ENCODE peak calls at places on chromosomes 5 and 9, in nine cellular contexts. One of them, this sample, is unnamed.
A peak's percentile ranks its signal among the peaks of the same experiment; 100 is the strongest.

GRCh38 chr5:32542216-32543059 is 42.9 kb upstream of the SUB1 start:
- DNase-seq in left ventricle myocardium inferior: no peak
- DNase-seq in Peyer's patch: no peak
- DNase-seq in heart right ventricle: no peak
- DNase-seq in GM12865: peak; percentile 95
- DNase-seq in HL-60: peak; percentile 28
- DNase-seq in B cell: no peak
- DNase-seq in HCT116: no peak
- DNase-seq in endothelial cell: no peak
- DNase-seq in this sample: peak; percentile 42

GRCh38 chr5:127608077-127608660 is 40.7 kb upstream of the CTXN3 start:
- DNase-seq in left ventricle myocardium inferior: no peak
- DNase-seq in Peyer's patch: no peak
- DNase-seq in heart right ventricle: no peak
- DNase-seq in endothelial cell: no peak
- DNase-seq in GM12865: no peak
- DNase-seq in HCT116: no peak
- DNase-seq in B cell: no peak
- DNase-seq in HL-60: no peak
- DNase-seq in this sample: no peak

GRCh38 chr9:21813575-21814473 is 11.4 kb downstream of the MTAP start:
- DNase-seq in left ventricle myocardium inferior: peak; percentile 20
- DNase-seq in GM12865: peak; percentile 86
- DNase-seq in heart right ventricle: peak; percentile 81
- DNase-seq in HCT116: peak; percentile 69
- DNase-seq in HL-60: peak; percentile 65
- DNase-seq in endothelial cell: peak; percentile 54
- DNase-seq in B cell: peak; percentile 75
- DNase-seq in Peyer's patch: no peak
- DNase-seq in this sample: peak; percentile 53

GRCh38 chr5:159094745-159095144 is 5.0 kb downstream of the EBF1 start:
- DNase-seq in endothelial cell: peak; percentile 45
- DNase-seq in left ventricle myocardium inferior: peak; percentile 71
- DNase-seq in GM12865: peak; percentile 94
- DNase-seq in heart right ventricle: peak; percentile 83
- DNase-seq in HCT116: peak; percentile 26
- DNase-seq in HL-60: peak; percentile 66
- DNase-seq in B cell: peak; percentile 84
- DNase-seq in Peyer's patch: no peak
- DNase-seq in this sample: peak; percentile 67

GRCh38 chr5:8134609-8135008 is 265.7 kb downstream of the MTRR start:
- DNase-seq in heart right ventricle: no peak
- DNase-seq in B cell: no peak
- DNase-seq in GM12865: no peak
- DNase-seq in HCT116: no peak
- DNase-seq in HL-60: no peak
- DNase-seq in endothelial cell: no peak
- DNase-seq in Peyer's patch: no peak
- DNase-seq in left ventricle myocardium inferior: no peak
- DNase-seq in this sample: no peak

GRCh38 chr9:87834357-87834756 is 48.3 kb upstream of the SPATA31E1 start:
- DNase-seq in heart right ventricle: no peak
- DNase-seq in left ventricle myocardium inferior: no peak
- DNase-seq in B cell: no peak
- DNase-seq in HCT116: peak; percentile 29
- DNase-seq in endothelial cell: peak; percentile 35
- DNase-seq in HL-60: no peak
- DNase-seq in GM12865: no peak
- DNase-seq in Peyer's patch: no peak
- DNase-seq in this sample: no peak

GRCh38 chr9:27340876-27341540 is 44.1 kb upstream of the EQTN start:
- DNase-seq in heart right ventricle: no peak
- DNase-seq in HCT116: no peak
- DNase-seq in GM12865: no peak
- DNase-seq in endothelial cell: no peak
- DNase-seq in HL-60: no peak
- DNase-seq in left ventricle myocardium inferior: no peak
- DNase-seq in Peyer's patch: no peak
- DNase-seq in B cell: no peak
- DNase-seq in this sample: no peak

GRCh38 chr5:142955628-142956027 is 185.5 kb downstream of the ARHGAP26 start:
- DNase-seq in HL-60: no peak
- DNase-seq in GM12865: no peak
- DNase-seq in B cell: no peak
- DNase-seq in heart right ventricle: no peak
- DNase-seq in left ventricle myocardium inferior: no peak
- DNase-seq in endothelial cell: no peak
- DNase-seq in HCT116: no peak
- DNase-seq in Peyer's patch: no peak
- DNase-seq in this sample: no peak

GRCh38 chr9:130128782-130129424 is 43.3 kb upstream of the NCS1 start:
- DNase-seq in B cell: peak; percentile 73
- DNase-seq in Peyer's patch: peak; percentile 43
- DNase-seq in left ventricle myocardium inferior: peak; percentile 42
- DNase-seq in heart right ventricle: peak; percentile 71
- DNase-seq in GM12865: peak; percentile 79
- DNase-seq in HCT116: no peak
- DNase-seq in endothelial cell: no peak
- DNase-seq in HL-60: peak; percentile 90
- DNase-seq in this sample: peak; percentile 75

GRCh38 chr5:173328896-173329369 is 719 bp upstream of the STC2 start:
- DNase-seq in GM12865: peak; percentile 46
- DNase-seq in left ventricle myocardium inferior: no peak
- DNase-seq in HL-60: peak; percentile 15
- DNase-seq in B cell: no peak
- DNase-seq in HCT116: peak; percentile 54
- DNase-seq in heart right ventricle: no peak
- DNase-seq in Peyer's patch: no peak
- DNase-seq in endothelial cell: no peak
- DNase-seq in this sample: peak; percentile 45

GRCh38 chr9:78938821-78939220 is 632.9 kb upstream of the TLE4 start:
- DNase-seq in heart right ventricle: no peak
- DNase-seq in Peyer's patch: no peak
- DNase-seq in endothelial cell: no peak
- DNase-seq in B cell: no peak
- DNase-seq in HL-60: no peak
- DNase-seq in HCT116: no peak
- DNase-seq in GM12865: peak; percentile 1
- DNase-seq in left ventricle myocardium inferior: no peak
- DNase-seq in this sample: no peak

GRCh38 chr9:33709241-33709640 is 86.1 kb upstream of the PRSS3 start:
- DNase-seq in Peyer's patch: no peak
- DNase-seq in GM12865: no peak
- DNase-seq in HCT116: no peak
- DNase-seq in left ventricle myocardium inferior: no peak
- DNase-seq in heart right ventricle: no peak
- DNase-seq in HL-60: no peak
- DNase-seq in endothelial cell: no peak
- DNase-seq in B cell: no peak
- DNase-seq in this sample: no peak

GRCh38 chr5:160556886-160557285 is 135.2 kb downstream of the PTTG1 start:
- DNase-seq in left ventricle myocardium inferior: no peak
- DNase-seq in HCT116: no peak
- DNase-seq in endothelial cell: no peak
- DNase-seq in GM12865: no peak
- DNase-seq in Peyer's patch: no peak
- DNase-seq in B cell: no peak
- DNase-seq in heart right ventricle: no peak
- DNase-seq in HL-60: no peak
- DNase-seq in this sample: no peak

DNA sequence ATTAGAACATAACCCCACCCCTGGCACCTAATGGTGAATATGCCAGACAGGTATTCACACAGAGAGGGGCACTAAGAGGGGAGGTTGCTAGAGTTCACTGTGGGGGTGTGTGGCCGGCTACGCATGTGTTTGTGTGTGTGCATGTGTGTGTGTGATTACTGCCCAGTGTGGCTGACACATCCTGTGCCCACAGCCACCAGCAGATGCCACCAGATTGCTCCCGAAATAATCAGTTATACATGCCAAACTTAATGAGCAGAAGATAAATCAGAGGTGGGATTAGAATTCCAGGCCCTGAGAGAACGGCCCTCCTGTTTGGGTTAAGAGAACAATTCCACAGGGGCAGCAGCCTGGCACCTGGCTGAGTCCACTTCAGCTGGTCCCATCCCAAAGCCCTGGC is 91.8 kb upstream of the TBCA start:
- DNase-seq in B cell: no peak
- DNase-seq in Peyer's patch: no peak
- DNase-seq in GM12865: no peak
- DNase-seq in endothelial cell: no peak
- DNase-seq in left ventricle myocardium inferior: no peak
- DNase-seq in HCT116: no peak
- DNase-seq in heart right ventricle: no peak
- DNase-seq in HL-60: no peak
- DNase-seq in this sample: no peak
- TF ChIP-seq CTCF in B cell: no peak
- TF ChIP-seq CTCF in Peyer's patch: no peak
- TF ChIP-seq CTCF in GM12865: no peak
- TF ChIP-seq CTCF in endothelial cell: no peak
- TF ChIP-seq CTCF in left ventricle myocardium inferior: no peak
- TF ChIP-seq CTCF in HCT116: no peak
- TF ChIP-seq CTCF in heart right ventricle: no peak
- TF ChIP-seq CTCF in HL-60: no peak
- TF ChIP-seq CTCF in this sample: no peak

DNA sequence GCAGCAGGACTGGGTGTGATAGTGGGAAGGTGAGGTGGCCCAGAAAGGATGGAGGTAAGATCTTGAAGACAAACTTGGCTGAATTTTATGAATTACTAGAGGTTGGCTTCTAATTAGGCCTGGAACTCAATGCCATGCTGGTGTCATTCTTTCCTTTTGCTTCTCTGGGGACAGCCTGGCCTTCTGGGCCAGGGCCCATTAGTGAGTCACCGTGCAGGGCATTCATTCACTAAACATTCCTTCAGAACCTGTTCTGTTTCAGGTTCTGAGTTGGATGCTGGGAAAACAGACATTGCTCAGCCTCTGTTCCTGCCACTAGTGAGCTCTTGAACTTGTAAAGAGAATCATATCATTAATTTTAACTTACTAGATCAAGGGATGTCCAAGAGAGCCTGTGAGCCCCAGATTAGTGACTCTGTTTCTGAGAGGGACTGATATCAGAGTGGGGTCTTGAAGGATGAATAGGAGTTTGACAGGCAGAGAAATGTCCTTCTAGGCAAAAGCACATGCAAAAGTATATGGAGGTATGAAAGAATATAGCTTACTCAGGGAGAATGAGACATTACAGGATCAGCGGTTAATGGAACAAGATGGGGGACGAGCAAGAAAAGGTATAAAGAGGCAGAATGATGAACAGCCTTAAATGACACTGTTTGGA is 66.5 kb downstream of the LHX2 start:
- DNase-seq in left ventricle myocardium inferior: no peak
- DNase-seq in GM12865: no peak
- DNase-seq in Peyer's patch: no peak
- DNase-seq in HCT116: peak; percentile 44
- DNase-seq in endothelial cell: no peak
- DNase-seq in HL-60: no peak
- DNase-seq in heart right ventricle: peak; percentile 9
- DNase-seq in B cell: no peak
- DNase-seq in this sample: no peak
- TF ChIP-seq CTCF in left ventricle myocardium inferior: no peak
- TF ChIP-seq CTCF in GM12865: no peak
- TF ChIP-seq CTCF in Peyer's patch: no peak
- TF ChIP-seq CTCF in HCT116: no peak
- TF ChIP-seq CTCF in endothelial cell: no peak
- TF ChIP-seq CTCF in HL-60: no peak
- TF ChIP-seq CTCF in heart right ventricle: no peak
- TF ChIP-seq CTCF in B cell: no peak
- TF ChIP-seq CTCF in this sample: no peak

GRCh38 chr5:59721741-59722140 is 171.8 kb downstream of the PDE4D start:
- DNase-seq in Peyer's patch: no peak
- DNase-seq in GM12865: no peak
- DNase-seq in left ventricle myocardium inferior: no peak
- DNase-seq in HCT116: no peak
- DNase-seq in B cell: no peak
- DNase-seq in endothelial cell: no peak
- DNase-seq in HL-60: no peak
- DNase-seq in heart right ventricle: no peak
- DNase-seq in this sample: no peak

GRCh38 chr5:59728356-59728755 is 165.2 kb downstream of the PDE4D start:
- DNase-seq in HCT116: no peak
- DNase-seq in endothelial cell: no peak
- DNase-seq in HL-60: no peak
- DNase-seq in B cell: no peak
- DNase-seq in heart right ventricle: no peak
- DNase-seq in Peyer's patch: no peak
- DNase-seq in GM12865: no peak
- DNase-seq in left ventricle myocardium inferior: no peak
- DNase-seq in this sample: no peak

GRCh38 chr5:59725393-59725768 is 168.1 kb downstream of the PDE4D start:
- DNase-seq in B cell: no peak
- DNase-seq in HL-60: no peak
- DNase-seq in GM12865: no peak
- DNase-seq in heart right ventricle: no peak
- DNase-seq in Peyer's patch: no peak
- DNase-seq in endothelial cell: no peak
- DNase-seq in left ventricle myocardium inferior: no peak
- DNase-seq in HCT116: no peak
- DNase-seq in this sample: no peak

GRCh38 chr5:59722875-59723274 is 170.7 kb downstream of the PDE4D start:
- DNase-seq in B cell: no peak
- DNase-seq in left ventricle myocardium inferior: no peak
- DNase-seq in GM12865: no peak
- DNase-seq in heart right ventricle: no peak
- DNase-seq in Peyer's patch: no peak
- DNase-seq in HCT116: no peak
- DNase-seq in HL-60: no peak
- DNase-seq in endothelial cell: no peak
- DNase-seq in this sample: no peak

GRCh38 chr5:59724482-59725392 is 168.8 kb downstream of the PDE4D start:
- DNase-seq in GM12865: peak; percentile 61
- DNase-seq in B cell: peak; percentile 47
- DNase-seq in left ventricle myocardium inferior: no peak
- DNase-seq in HL-60: peak; percentile 16
- DNase-seq in Peyer's patch: no peak
- DNase-seq in endothelial cell: peak; percentile 60
- DNase-seq in HCT116: peak; percentile 12
- DNase-seq in heart right ventricle: no peak
- DNase-seq in this sample: peak; percentile 26
- TF ChIP-seq CTCF in GM12865: peak; percentile 75
- TF ChIP-seq CTCF in B cell: peak; percentile 79
- TF ChIP-seq CTCF in left ventricle myocardium inferior: peak; percentile 66
- TF ChIP-seq CTCF in HL-60: peak; percentile 42
- TF ChIP-seq CTCF in Peyer's patch: peak; percentile 50
- TF ChIP-seq CTCF in endothelial cell: peak; percentile 89
- TF ChIP-seq CTCF in HCT116: peak; percentile 68
- TF ChIP-seq CTCF in heart right ventricle: peak; percentile 50
- TF ChIP-seq CTCF in this sample: peak; percentile 81

DNA sequence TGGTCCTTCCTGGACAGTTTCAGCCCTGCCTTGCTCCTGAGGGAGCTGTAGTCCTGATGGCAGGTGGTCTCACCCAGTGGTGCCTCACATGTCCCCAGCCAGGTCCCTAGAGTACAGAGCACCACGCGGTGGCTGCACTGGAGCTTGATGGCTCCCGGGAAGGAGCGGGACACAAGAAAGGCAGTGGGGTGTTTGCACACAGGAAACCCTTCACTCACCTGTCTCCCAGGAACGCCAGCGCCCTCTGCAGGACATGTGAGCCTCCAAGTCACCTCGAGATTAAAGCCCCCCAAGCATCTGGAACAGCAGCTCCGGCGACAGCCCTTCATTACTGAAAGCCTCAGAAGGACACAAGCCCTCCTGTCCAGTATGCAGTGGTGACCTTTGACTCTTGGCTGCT is 19.9 kb upstream of the TMEM250 start:
- DNase-seq in HL-60: peak; percentile 24
- DNase-seq in B cell: no peak
- DNase-seq in endothelial cell: peak; percentile 54
- DNase-seq in Peyer's patch: no peak
- DNase-seq in GM12865: peak; percentile 45
- DNase-seq in left ventricle myocardium inferior: no peak
- DNase-seq in heart right ventricle: no peak
- DNase-seq in HCT116: peak; percentile 63
- DNase-seq in this sample: no peak
- TF ChIP-seq CTCF in HL-60: peak; percentile 34
- TF ChIP-seq CTCF in B cell: peak; percentile 23
- TF ChIP-seq CTCF in endothelial cell: peak; percentile 57
- TF ChIP-seq CTCF in Peyer's patch: peak; percentile 21
- TF ChIP-seq CTCF in GM12865: peak; percentile 48
- TF ChIP-seq CTCF in left ventricle myocardium inferior: peak; percentile 12
- TF ChIP-seq CTCF in heart right ventricle: peak; percentile 21
- TF ChIP-seq CTCF in HCT116: peak; percentile 79
- TF ChIP-seq CTCF in this sample: peak; percentile 40

This sample was measured in GM13977.